ENCODE peak calls at places on chromosomes 1 and 21, in nine cellular contexts. I is pancreas, U is body of pancreas, W is sigmoid colon, L is A673, G is GM23248, T is Karpas-422, A is AG04450, R is A549. E is an unnamed sample.

GRCh38 chr1:22849770-22850169 is 122.9 kb downstream of the LACTBL1 start:
- DNase-seq in U (no peak), A (no peak), T (no peak), R (no peak), L (no peak), W (no peak), I (no peak), G (no peak), E (no peak)

GRCh38 chr1:44603718-44604117 is 70.6 kb downstream of the TMEM53 start:
- DNase-seq in U (peak), G (no peak), W (no peak), A (no peak), I (peak), R (no peak), T (no peak), L (peak), E (no peak)

GRCh38 chr21:28421716-28422480 is 570.8 kb downstream of the LTN1 start:
- DNase-seq in R (no peak), L (no peak), W (no peak), T (no peak), A (no peak), G (peak), I (no peak), U (no peak), E (no peak)

GRCh38 chr1:229028509-229028908 is 242.4 kb upstream of the RAB4A start:
- DNase-seq in G (no peak), W (no peak), L (no peak), R (no peak), A (no peak), T (no peak), I (no peak), U (no peak), E (no peak)

GRCh38 chr1:36818771-36819170 is 215.5 kb downstream of the GRIK3 start:
- DNase-seq in U (no peak), I (no peak), G (no peak), R (no peak), W (no peak), T (no peak), A (no peak), L (no peak), E (no peak)

GRCh38 chr1:248926401-248927182 is 20.6 kb downstream of the PGBD2 start:
- DNase-seq in G (peak), A (peak), L (no peak), I (no peak), W (no peak), R (no peak), U (no peak), T (no peak), E (no peak)

GRCh38 chr1:151825811-151826660 is 5.6 kb downstream of the RORC start:
- DNase-seq in L (no peak), W (no peak), A (no peak), T (no peak), G (no peak), I (no peak), U (no peak), R (no peak), E (no peak)

GRCh38 chr1:179141592-179142244 is 59.8 kb downstream of the TOR3A start:
- DNase-seq in U (no peak), W (no peak), A (peak), R (no peak), L (peak), I (no peak), T (peak), G (peak), E (no peak)

GRCh38 chr1:225042263-225042662 is 112.8 kb downstream of the DNAH14 start:
- DNase-seq in A (no peak), L (no peak), R (no peak), G (no peak), I (no peak), W (no peak), U (no peak), T (no peak), E (no peak)

GRCh38 chr1:111499026-111499790 is 4.2 kb downstream of the ADORA3 start:
- DNase-seq in G (no peak), L (no peak), T (no peak), W (no peak), U (no peak), R (no peak), A (no peak), I (no peak), E (no peak)

GRCh38 chr1:154829062-154829461 is 41.0 kb downstream of the KCNN3 start:
- DNase-seq in I (no peak), A (no peak), L (no peak), G (no peak), U (no peak), W (no peak), R (no peak), T (no peak), E (no peak)

GRCh38 chr1:44848456-44849181 is 5.6 kb upstream of the PTCH2 start:
- DNase-seq in G (no peak), W (no peak), R (no peak), I (no peak), T (no peak), U (no peak), A (no peak), L (no peak), E (no peak)

GRCh38 chr1:169538998-169539871 is 47.0 kb downstream of the F5 start:
- DNase-seq in T (no peak), G (peak), R (no peak), A (peak), U (no peak), W (no peak), I (no peak), L (peak), E (no peak)

GRCh38 chr1:104235141-104235540 is 485.4 kb downstream of the AMY1C start:
- DNase-seq in U (no peak), G (no peak), L (no peak), A (no peak), I (no peak), T (no peak), R (no peak), W (no peak), E (no peak)

GRCh38 chr1:224183591-224184312 is 712 bp downstream of the DEGS1 start:
- DNase-seq in R (peak), A (no peak), T (peak), W (peak), I (peak), G (peak), U (peak), L (peak), E (no peak)

GRCh38 chr1:160877221-160877620 is 7.8 kb downstream of the ITLN1 start:
- DNase-seq in W (no peak), U (no peak), G (no peak), T (peak), R (no peak), A (no peak), I (no peak), L (peak), E (no peak)

GRCh38 chr1:67787746-67788145 is 45.5 kb downstream of the GNG12 start:
- DNase-seq in R (no peak), A (no peak), T (no peak), U (no peak), G (peak), L (no peak), I (no peak), W (no peak), E (no peak)

GRCh38 chr1:182650678-182651669 is 33.4 kb downstream of the RGS8 start:
- DNase-seq in R (no peak), T (no peak), U (no peak), A (no peak), G (no peak), L (no peak), W (no peak), I (no peak), E (no peak)

GRCh38 chr1:25926731-25927496 is 20.7 kb upstream of the STMN1 start:
- DNase-seq in R (no peak), W (no peak), T (no peak), I (no peak), U (no peak), L (no peak), G (no peak), A (no peak), E (no peak)

GRCh38 chr1:228400692-228401454 is 5.8 kb downstream of the TRIM11 start:
- DNase-seq in T (no peak), R (no peak), U (no peak), A (no peak), W (peak), L (no peak), I (peak), G (no peak), E (no peak)

GRCh38 chr1:230891984-230892383 is 23.7 kb upstream of the C1orf198 start:
- DNase-seq in T (no peak), U (no peak), R (no peak), L (no peak), I (no peak), W (no peak), G (no peak), A (no peak), E (no peak)

GRCh38 chr1:29592731-29593130 is 356.4 kb downstream of the PTPRU start:
- DNase-seq in U (no peak), L (no peak), W (no peak), R (no peak), A (no peak), G (peak), I (no peak), T (no peak), E (no peak)

GRCh38 chr1:27395441-27396195 is 3.2 kb downstream of the GPR3 start:
- DNase-seq in I (peak), T (peak), A (no peak), U (peak), L (peak), R (peak), W (peak), G (peak), E (no peak)

GRCh38 chr1:21175324-21175669 is 1.4 kb downstream of the EIF4G3 start:
- DNase-seq in W (peak), T (peak), U (no peak), G (peak), R (no peak), A (no peak), I (no peak), L (no peak), E (no peak)

GRCh38 chr1:51327386-51327785 is 3.0 kb downstream of the TTC39A start:
- DNase-seq in I (no peak), R (no peak), T (no peak), G (peak), U (no peak), W (no peak), L (no peak), A (no peak), E (no peak)

GRCh38 chr1:54500030-54500389 is 48.0 kb upstream of the ACOT11 start:
- DNase-seq in T (peak), R (no peak), L (no peak), G (no peak), U (no peak), W (no peak), A (no peak), I (no peak), E (no peak)

GRCh38 chr1:151477066-151477465 is 17.8 kb upstream of the POGZ start:
- DNase-seq in W (no peak), U (no peak), A (no peak), I (no peak), R (no peak), T (no peak), L (no peak), G (no peak), E (no peak)

GRCh38 chr1:229887043-229887822 is 179.8 kb upstream of the GALNT2 start:
- DNase-seq in A (no peak), W (peak), U (peak), R (no peak), L (no peak), G (peak), T (no peak), I (no peak), E (no peak)

GRCh38 chr1:53368314-53369033 is 40.6 kb upstream of the LRP8 start:
- DNase-seq in G (no peak), R (no peak), T (no peak), W (no peak), A (no peak), U (peak), I (peak), L (no peak), E (no peak)

GRCh38 chr1:60425528-60425927 is 352.0 kb upstream of the C1orf87 start:
- DNase-seq in I (no peak), G (peak), A (no peak), U (no peak), R (peak), W (no peak), T (peak), L (peak), E (no peak)

GRCh38 chr1:114224196-114224907 is 70.7 kb upstream of the SYT6 start:
- DNase-seq in A (no peak), W (no peak), R (no peak), L (no peak), U (no peak), T (no peak), I (no peak), G (no peak), E (no peak)

GRCh38 chr1:62371375-62371774 is 52.1 kb upstream of the KANK4 start:
- DNase-seq in T (no peak), I (no peak), U (no peak), W (no peak), L (no peak), G (no peak), A (no peak), R (no peak), E (no peak)

GRCh38 chr1:242349636-242350035 is 174.9 kb downstream of the PLD5 start:
- DNase-seq in G (no peak), I (no peak), U (no peak), A (no peak), W (no peak), L (no peak), T (no peak), R (no peak), E (no peak)

GRCh38 chr1:20248954-20249612 is 41.6 kb upstream of the VWA5B1 start:
- DNase-seq in L (no peak), G (no peak), I (no peak), R (no peak), U (no peak), T (no peak), A (no peak), W (no peak), E (no peak)

GRCh38 chr1:18575620-18576019 is 55.0 kb upstream of the PAX7 start:
- DNase-seq in W (peak), L (peak), A (no peak), T (peak), R (peak), U (peak), I (peak), G (peak), E (no peak)

GRCh38 chr1:6785318-6785712 is at the start of gene CAMTA1:
- DNase-seq in T (no peak), R (no peak), I (peak), L (no peak), W (no peak), G (no peak), U (no peak), A (no peak), E (no peak)

GRCh38 chr1:6784560-6785317 is 515 bp upstream of the CAMTA1 start:
- DNase-seq in I (peak), G (peak), U (peak), A (peak), R (peak), W (peak), L (peak), T (peak), E (peak)

GRCh38 chr1:6790146-6790545 is 4.9 kb downstream of the CAMTA1 start:
- DNase-seq in T (no peak), R (no peak), A (no peak), G (no peak), I (no peak), U (no peak), L (no peak), W (no peak), E (no peak)

GRCh38 chr1:6785721-6786505 is 659 bp downstream of the CAMTA1 start:
- DNase-seq in R (peak), I (peak), U (peak), W (peak), L (peak), A (no peak), G (peak), T (peak), E (no peak)

GRCh38 chr1:6788946-6789345 is 3.7 kb downstream of the CAMTA1 start:
- DNase-seq in U (no peak), G (no peak), T (no peak), W (no peak), A (no peak), I (no peak), L (no peak), R (no peak), E (no peak)
- H3K4me3 ChIP-seq in U (no peak), G (no peak), T (no peak), W (no peak), A (no peak), I (no peak), L (no peak), R (no peak), E (no peak)

GRCh38 chr1:234725177-234726132 is 115.5 kb upstream of the IRF2BP2 start:
- DNase-seq in U (peak), W (peak), R (no peak), L (no peak), G (peak), I (peak), A (no peak), T (no peak), E (no peak)

GRCh38 chr1:234726359-234726836 is 116.4 kb upstream of the IRF2BP2 start:
- DNase-seq in A (no peak), W (peak), G (no peak), L (no peak), R (no peak), T (no peak), I (no peak), U (no peak), E (no peak)

GRCh38 chr1:234722267-234722704 is 112.3 kb upstream of the IRF2BP2 start:
- DNase-seq in R (no peak), G (no peak), A (no peak), U (no peak), L (no peak), I (no peak), W (peak), T (no peak), E (no peak)

GRCh38 chr1:234722904-234723588 is 113.1 kb upstream of the IRF2BP2 start:
- DNase-seq in A (peak), W (peak), L (peak), U (peak), I (no peak), G (peak), T (no peak), R (peak), E (no peak)

DNA sequence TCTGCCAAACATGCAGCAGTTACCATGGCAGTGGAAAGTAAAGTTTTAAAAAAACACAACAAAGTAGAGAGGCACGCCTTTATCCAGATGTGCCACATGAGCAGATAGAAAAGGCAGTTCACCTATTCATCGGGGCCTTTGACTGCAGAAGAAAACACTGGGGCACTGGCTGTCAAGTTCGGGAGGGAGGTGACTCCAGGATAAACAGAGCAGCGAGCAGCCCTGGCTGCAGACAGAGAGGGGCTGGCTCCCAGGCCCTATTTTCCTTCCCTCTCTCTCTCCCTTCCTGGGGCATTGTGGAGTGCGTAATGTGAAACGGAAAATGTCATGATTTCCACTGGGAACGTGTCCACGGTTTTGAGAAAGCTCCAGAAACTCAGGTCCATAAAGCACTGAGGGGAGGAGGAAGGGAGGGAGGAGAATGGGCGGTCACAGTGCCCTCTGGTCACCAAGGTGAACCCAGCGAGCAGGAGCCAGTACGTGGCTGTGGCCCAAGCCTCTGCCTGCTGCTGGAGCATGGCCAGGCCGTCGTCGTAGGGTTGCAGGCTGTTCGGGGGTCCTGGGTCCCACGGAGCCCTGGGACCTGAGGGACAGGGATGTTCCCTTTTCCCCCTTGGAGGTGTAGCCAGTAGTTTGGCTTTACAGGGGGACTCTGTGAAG is 114.7 kb upstream of the IRF2BP2 start:
- DNase-seq in T (no peak), I (peak), W (peak), G (no peak), R (peak), U (peak), A (no peak), L (no peak), E (no peak)
- H3K4me3 ChIP-seq in T (no peak), I (no peak), W (peak), G (peak), R (peak), U (no peak), A (peak), L (no peak), E (peak)

GRCh38 chr1:118986839-118987430 is 1.2 kb downstream of the TBX15 start:
- DNase-seq in A (no peak), G (peak), T (no peak), L (no peak), R (no peak), W (no peak), U (no peak), I (no peak), E (no peak)
- H3K4me3 ChIP-seq in A (peak), G (peak), T (no peak), L (peak), R (no peak), W (peak), U (no peak), I (peak), E (peak)

GRCh38 chr1:173429517-173430477 is 47.3 kb upstream of the PRDX6 start:
- DNase-seq in A (peak), I (peak), U (peak), W (peak), L (peak), R (peak), T (peak), G (peak), E (no peak)
- H3K4me3 ChIP-seq in A (peak), I (peak), U (no peak), W (peak), L (peak), R (no peak), T (peak), G (peak), E (peak)

DNA sequence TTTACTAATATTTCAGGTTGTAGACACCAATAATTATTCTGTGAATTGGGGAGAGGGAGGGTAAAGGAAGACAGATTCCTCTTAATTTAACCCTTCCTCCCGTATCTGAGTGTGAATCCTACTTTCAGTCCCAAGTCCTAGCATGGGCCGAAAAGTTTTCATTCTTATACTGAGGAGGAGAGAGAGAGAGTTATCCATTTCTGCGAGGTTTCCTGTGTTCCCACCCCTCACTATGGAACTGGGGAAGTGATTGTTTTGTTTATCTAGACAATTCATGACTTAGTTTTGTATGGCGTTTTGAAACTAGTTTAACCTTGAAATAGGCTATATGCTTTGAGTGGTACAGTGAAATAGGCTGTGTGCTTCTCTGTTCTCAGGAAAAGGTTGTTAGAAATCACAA is 134.0 kb upstream of the DPYD start:
- DNase-seq in U (no peak), I (no peak), L (no peak), A (no peak), W (no peak), G (no peak), R (no peak), T (no peak), E (no peak)
- H3K4me3 ChIP-seq in U (no peak), I (no peak), L (no peak), A (peak), W (no peak), G (no peak), R (peak), T (no peak), E (peak)

GRCh38 chr1:117389284-117389683 is 22.0 kb downstream of the MAN1A2 start:
- DNase-seq in G (no peak), A (no peak), W (no peak), U (no peak), I (no peak), T (no peak), R (no peak), L (no peak), E (no peak)
- H3K4me3 ChIP-seq in G (no peak), A (no peak), W (no peak), U (no peak), I (no peak), T (no peak), R (no peak), L (no peak), E (no peak)

E was measured in Panc1.